ENCODE peak calls at places on chromosomes 12 and 14, in six cellular contexts. H is PC-3, P is K562, M is SK-N-SH, V is GM23248, T is trophoblast cell. G is an unnamed sample.

GRCh38 chr14:44759263-44759662 is 202.5 kb downstream of the KLHL28 start:
- DNase-seq in M (no peak), V (no peak), P (no peak), T (no peak), H (no peak), G (no peak)

GRCh38 chr12:130838284-130838950 is 633 bp downstream of the STX2 start:
- DNase-seq in P (peak), T (peak), M (no peak), V (peak), H (peak), G (no peak)

GRCh38 chr12:33427071-33427470 is 12.5 kb downstream of the SYT10 start:
- DNase-seq in P (no peak), M (no peak), V (no peak), H (peak), T (peak), G (no peak)

GRCh38 chr14:66228267-66228970 is 257.8 kb upstream of the CCDC196 start:
- DNase-seq in V (peak), M (no peak), T (no peak), H (peak), P (no peak), G (peak)

GRCh38 chr14:61573748-61574513 is 121.4 kb upstream of the HIF1A start:
- DNase-seq in H (peak), M (no peak), T (peak), P (no peak), V (peak), G (no peak)

GRCh38 chr14:68978550-68978911 is 571 bp downstream of the ACTN1 start:
- DNase-seq in M (peak), H (peak), T (peak), P (peak), V (peak), G (no peak)

GRCh38 chr12:68036642-68037041 is 47.4 kb downstream of the IFNG-AS1 start:
- DNase-seq in P (no peak), H (no peak), T (no peak), M (no peak), V (no peak), G (no peak)

GRCh38 chr12:6383572-6384498 is at the start of gene LTBR:
- DNase-seq in V (peak), T (peak), P (peak), H (peak), M (no peak), G (no peak)

GRCh38 chr12:120229583-120230325 is 28.8 kb upstream of the RPLP0 start:
- DNase-seq in H (peak), V (peak), M (peak), T (peak), P (no peak), G (peak)

GRCh38 chr12:23949212-23950010 is at the start of gene SOX5:
- DNase-seq in V (peak), P (peak), M (peak), H (no peak), T (no peak), G (no peak)

GRCh38 chr14:65414961-65415589 is 2.5 kb downstream of the FUT8 start:
- DNase-seq in T (peak), H (peak), M (peak), V (peak), P (no peak), G (no peak)

GRCh38 chr12:80187660-80188090 is 88.3 kb downstream of the OTOGL start:
- DNase-seq in P (no peak), V (peak), M (no peak), H (peak), T (no peak), G (no peak)

GRCh38 chr12:92912052-92912451 is 17.0 kb downstream of the EEA1 start:
- DNase-seq in P (no peak), M (no peak), H (no peak), T (no peak), V (peak), G (peak)

GRCh38 chr14:79443602-79444001 is 767.7 kb downstream of the DIO2 start:
- DNase-seq in V (no peak), M (no peak), P (no peak), H (no peak), T (no peak), G (no peak)

GRCh38 chr12:118680361-118680963 is 300.9 kb upstream of the SRRM4 start:
- DNase-seq in H (no peak), M (no peak), V (no peak), P (no peak), T (no peak), G (no peak)

GRCh38 chr14:66476964-66477363 is 9.2 kb upstream of the CCDC196 start:
- DNase-seq in H (peak), T (no peak), P (peak), V (peak), M (peak), G (no peak)

GRCh38 chr12:6961695-6962284 is 8.7 kb downstream of the PHB2 start:
- DNase-seq in P (peak), H (peak), V (peak), M (peak), T (peak), G (no peak)

GRCh38 chr14:46279327-46279726 is 372.3 kb downstream of the RPL10L start:
- DNase-seq in P (no peak), H (no peak), T (no peak), M (no peak), V (no peak), G (no peak)

GRCh38 chr12:76489737-76490136 is 69.8 kb downstream of the OSBPL8 start:
- DNase-seq in V (peak), P (no peak), T (peak), H (peak), M (no peak), G (no peak)

GRCh38 chr12:23556661-23557060 is 392.8 kb downstream of the SOX5 start:
- DNase-seq in P (no peak), T (no peak), H (no peak), M (no peak), V (no peak), G (no peak)

GRCh38 chr14:29802211-29802610 is 125.4 kb downstream of the PRKD1 start:
- DNase-seq in V (no peak), P (no peak), H (no peak), T (no peak), M (no peak), G (no peak)

GRCh38 chr12:43728117-43728516 is 30.5 kb downstream of the PUS7L start:
- DNase-seq in P (no peak), V (peak), H (peak), M (no peak), T (peak), G (no peak)

GRCh38 chr14:29320261-29320660 is 553.7 kb downstream of the FOXG1 start:
- DNase-seq in V (peak), H (no peak), T (peak), P (no peak), M (no peak), G (no peak)

GRCh38 chr12:96811083-96811482 is 96.0 kb upstream of the NEDD1 start:
- DNase-seq in M (no peak), T (peak), H (peak), V (peak), P (no peak), G (peak)

GRCh38 chr12:4168041-4168440 is 105.5 kb upstream of the CCND2 start:
- DNase-seq in T (no peak), H (no peak), P (no peak), V (no peak), M (no peak), G (no peak)

GRCh38 chr12:126093911-126094310 is 1028.7 kb downstream of the AACS start:
- DNase-seq in H (peak), V (peak), T (peak), M (peak), P (peak), G (no peak)

GRCh38 chr12:32163596-32163995 is 56.9 kb downstream of the BICD1 start:
- DNase-seq in V (peak), P (no peak), M (no peak), H (no peak), T (no peak), G (no peak)

GRCh38 chr12:132333766-132334165 is 4.4 kb upstream of the GALNT9 start:
- DNase-seq in V (no peak), H (no peak), M (no peak), P (no peak), T (no peak), G (no peak)

GRCh38 chr12:46470039-46470627 is 97.6 kb upstream of the SLC38A2 start:
- DNase-seq in H (no peak), V (no peak), M (no peak), T (peak), P (no peak), G (no peak)

GRCh38 chr14:76514599-76514998 is 138.7 kb downstream of the ESRRB start:
- DNase-seq in T (peak), V (peak), M (no peak), H (peak), P (peak), G (peak)

GRCh38 chr12:65881965-65882413 is 57.7 kb downstream of the HMGA2 start:
- DNase-seq in P (no peak), H (no peak), M (no peak), V (peak), T (peak), G (no peak)

GRCh38 chr14:100106661-100107112 is 41.5 kb downstream of the EVL start:
- DNase-seq in P (no peak), H (no peak), T (no peak), V (no peak), M (no peak), G (no peak)

GRCh38 chr12:14993537-14994266 is 20.9 kb downstream of the PDE6H start:
- DNase-seq in M (no peak), H (peak), T (peak), V (peak), P (no peak), G (no peak)

GRCh38 chr12:47349770-47350408 is 270.1 kb upstream of the AMIGO2 start:
- DNase-seq in P (no peak), H (no peak), V (peak), M (no peak), T (no peak), G (no peak)

GRCh38 chr12:125140918-125141573 is 75.8 kb downstream of the AACS start:
- DNase-seq in T (peak), H (peak), M (no peak), V (peak), P (no peak), G (peak)

DNA sequence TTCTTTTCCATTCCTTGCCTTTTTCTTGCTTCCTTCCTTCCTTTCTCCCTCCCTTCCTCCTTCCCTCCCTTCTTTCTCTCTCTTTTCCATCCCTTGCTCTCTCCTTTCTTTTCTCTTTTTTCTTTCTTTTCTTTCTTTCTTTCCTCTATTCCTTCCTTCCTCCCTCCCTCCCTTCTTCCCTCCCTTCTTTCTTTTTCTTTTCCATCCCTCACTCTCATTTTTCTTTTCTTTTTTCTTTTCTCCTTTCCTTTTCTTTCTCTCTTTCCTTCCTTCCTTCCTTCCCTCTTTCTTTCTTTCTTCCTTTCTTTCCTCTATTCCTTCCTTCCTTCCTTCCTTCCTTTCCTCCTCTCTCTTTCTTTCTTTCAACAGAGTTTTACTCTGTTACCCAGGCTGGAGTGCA is 35.1 kb upstream of the PPP4R3A start:
- DNase-seq in H (no peak), V (no peak), P (no peak), T (no peak), M (no peak), G (no peak)
- H3K27ac ChIP-seq in H (no peak), V (no peak), P (no peak), T (no peak), M (no peak), G (no peak)

GRCh38 chr12:108009442-108009841 is 119.6 kb upstream of the WSCD2 start:
- DNase-seq in P (no peak), T (peak), V (no peak), H (no peak), M (no peak), G (no peak)
- H3K9ac ChIP-seq in P (no peak), T (no peak), V (no peak), H (no peak), M (no peak), G (no peak)

GRCh38 chr14:105119410-105120025 is 49.1 kb downstream of the JAG2 start:
- DNase-seq in H (no peak), T (no peak), M (no peak), P (no peak), V (no peak), G (no peak)

GRCh38 chr14:105117257-105117646 is 51.3 kb downstream of the JAG2 start:
- DNase-seq in H (no peak), P (no peak), M (no peak), T (no peak), V (no peak), G (no peak)

GRCh38 chr14:105117710-105118385 is 50.7 kb downstream of the JAG2 start:
- DNase-seq in V (no peak), M (no peak), H (no peak), T (no peak), P (no peak), G (no peak)

GRCh38 chr14:105118646-105119409 is 49.7 kb downstream of the JAG2 start:
- DNase-seq in M (no peak), T (peak), P (no peak), H (peak), V (no peak), G (peak)

DNA sequence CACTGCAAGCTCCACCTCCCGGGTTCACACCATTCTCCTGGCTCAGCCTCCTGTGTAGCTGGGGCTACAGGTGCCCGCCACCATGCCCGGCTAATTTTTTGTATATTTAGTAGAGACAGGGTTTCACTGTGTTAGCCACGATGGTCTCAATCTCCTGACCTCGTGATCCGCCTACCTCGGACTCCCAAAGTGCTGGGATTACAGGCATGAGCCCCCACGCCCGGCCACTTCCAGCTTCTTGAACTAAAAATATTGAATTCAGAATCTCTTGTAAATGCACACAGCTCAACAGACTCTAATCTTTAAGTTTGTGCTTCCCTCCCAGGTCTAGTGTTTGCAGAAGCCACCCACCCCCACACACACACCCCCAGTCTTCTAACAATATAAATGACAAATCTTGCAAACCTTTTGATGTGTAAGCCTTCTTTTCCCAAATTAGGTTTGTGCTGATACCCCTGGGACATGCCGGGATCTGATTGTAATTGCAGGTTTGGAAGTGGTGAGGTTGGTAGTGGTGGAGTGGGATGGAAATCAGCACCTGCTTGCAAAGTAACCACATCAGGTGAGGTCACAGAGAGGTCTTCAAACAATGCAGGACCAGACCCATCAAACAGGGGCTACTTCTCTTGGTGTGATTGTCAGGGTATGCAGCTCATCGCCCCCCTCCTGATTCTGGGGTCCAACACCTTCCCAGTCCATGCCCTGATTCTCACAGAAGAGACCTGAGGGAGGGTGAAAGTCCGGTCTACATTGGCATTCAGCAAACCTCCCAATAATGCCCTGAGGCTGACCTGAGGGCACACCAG is 51.4 kb upstream of the GPR132 start:
- DNase-seq in M (no peak), P (no peak), V (no peak), T (no peak), H (no peak), G (no peak)
- H3K27ac ChIP-seq in M (no peak), P (no peak), V (no peak), T (no peak), H (no peak), G (no peak)

DNA sequence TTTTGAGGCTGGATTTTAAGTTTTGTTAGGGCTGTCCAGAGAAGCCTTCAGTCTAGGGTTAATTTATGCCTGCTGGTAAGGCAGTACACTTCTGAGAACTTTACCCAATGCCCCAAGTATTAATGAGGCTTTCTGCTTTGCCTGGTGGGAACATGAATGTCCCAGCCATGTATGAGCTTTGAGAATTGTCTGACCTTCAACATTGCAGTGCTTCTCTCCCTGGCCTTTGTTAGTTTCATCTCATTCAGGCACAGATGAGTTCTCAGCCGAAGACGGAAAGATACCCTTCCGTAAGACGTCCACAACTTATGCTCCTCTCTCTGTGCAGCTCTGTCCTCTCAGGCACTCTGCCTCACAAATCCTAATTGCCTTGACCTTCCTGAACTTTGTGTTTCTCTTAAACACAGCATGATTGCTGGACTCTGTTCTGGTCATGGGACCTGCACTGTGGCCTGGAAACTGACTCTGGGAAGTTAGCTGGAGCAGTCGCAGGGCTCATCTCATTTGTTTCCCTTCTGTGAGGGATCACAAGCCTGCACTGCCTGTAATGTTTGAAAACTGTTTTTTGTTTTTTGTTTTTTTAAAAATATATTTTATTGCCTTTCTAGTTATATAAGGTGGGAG is 15.7 kb downstream of the CHPT1 start:
- DNase-seq in T (no peak), H (no peak), P (no peak), M (no peak), V (no peak), G (no peak)
- H3K9ac ChIP-seq in T (no peak), H (no peak), P (peak), M (no peak), V (no peak), G (no peak)

GRCh38 chr12:20599757-20600156 is 95.4 kb upstream of the SLCO1C1 start:
- DNase-seq in P (no peak), T (no peak), M (no peak), H (no peak), V (peak), G (no peak)
- H3K27ac ChIP-seq in P (no peak), T (no peak), M (no peak), H (peak), V (no peak), G (no peak)

GRCh38 chr12:105978686-105979085 is 160.1 kb downstream of the NUAK1 start:
- DNase-seq in T (no peak), M (no peak), H (no peak), P (no peak), V (no peak), G (no peak)
- H3K9ac ChIP-seq in T (no peak), M (no peak), H (no peak), P (no peak), V (no peak), G (no peak)

DNA sequence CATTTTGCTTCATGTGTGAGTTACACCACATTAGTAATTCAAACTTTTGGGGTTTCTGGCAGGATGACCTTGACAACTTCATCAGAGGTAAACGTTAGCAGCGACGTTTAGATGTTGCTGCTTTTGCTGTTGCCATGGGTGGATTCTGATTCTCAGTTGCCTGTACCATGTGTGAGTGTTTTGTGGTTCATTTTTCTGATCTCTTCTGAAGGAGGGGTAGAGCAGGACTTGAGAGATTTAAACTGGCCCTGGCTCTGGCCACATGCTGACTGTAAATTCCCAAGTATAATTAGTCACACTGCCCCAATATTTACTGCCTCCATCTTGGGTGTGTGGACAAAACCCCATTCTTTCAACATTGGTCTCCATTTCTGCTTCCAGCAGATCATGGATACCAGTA is 110.4 kb downstream of the ETV6 start:
- DNase-seq in H (no peak), T (no peak), P (no peak), M (no peak), V (no peak), G (no peak)
- H3K27ac ChIP-seq in H (no peak), T (no peak), P (no peak), M (no peak), V (no peak), G (no peak)

G was measured in keratinocyte.